ENCODE peak calls at places on chromosomes 4 and X, in five cellular contexts. A is T-cell, N is fibroblast of lung, Y is GM04503, B is amniotic stem cell. P is an unnamed sample.

GRCh38 chr4:124202106-124202505 is 510.4 kb downstream of the ANKRD50 start:
- DNase-seq in B (no peak), Y (no peak), N (peak; percentile 77), A (no peak), P (no peak)

GRCh38 chrX:43743100-43743822 is 87.2 kb downstream of the MAOA start:
- DNase-seq in B (no peak), Y (no peak), N (no peak), A (no peak), P (no peak)

GRCh38 chr4:172725581-172725980 is 443.0 kb upstream of the GALNT7 start:
- DNase-seq in B (no peak), Y (peak; percentile 1), N (no peak), A (no peak), P (no peak)

GRCh38 chrX:54042609-54043010 is 1.7 kb downstream of the PHF8 start:
- DNase-seq in Y (peak; percentile 6), A (peak; percentile 31), B (peak; percentile 67), N (peak; percentile 57), P (peak; percentile 15)

GRCh38 chrX:134512566-134512965 is 52.6 kb downstream of the HPRT1 start:
- DNase-seq in A (no peak), Y (peak; percentile 21), N (peak; percentile 64), B (peak; percentile 20), P (no peak)

GRCh38 chr4:158801066-158801465 is 32.2 kb downstream of the FNIP2 start:
- DNase-seq in Y (no peak), N (no peak), B (no peak), A (no peak), P (no peak)

GRCh38 chrX:44874481-44875184 is 1.6 kb downstream of the KDM6A start:
- DNase-seq in Y (no peak), A (no peak), B (no peak), N (peak; percentile 37), P (no peak)

GRCh38 chrX:1657367-1658082 is 42.7 kb downstream of the ASMT start:
- DNase-seq in Y (no peak), N (no peak), B (no peak), A (peak; percentile 72), P (peak; percentile 25)

GRCh38 chr4:76570141-76570989 is 135.3 kb downstream of the SHROOM3 start:
- DNase-seq in A (no peak), B (peak; percentile 24), Y (no peak), N (peak; percentile 44), P (no peak)

GRCh38 chr4:11824557-11824956 is 395.9 kb upstream of the HS3ST1 start:
- DNase-seq in B (no peak), N (no peak), Y (no peak), A (no peak), P (no peak)

GRCh38 chrX:122238801-122239200 is 945.3 kb upstream of the GRIA3 start:
- DNase-seq in A (no peak), B (no peak), N (no peak), Y (no peak), P (no peak)

GRCh38 chr4:122854444-122854843 is 27.8 kb downstream of the FGF2 start:
- DNase-seq in B (no peak), A (no peak), N (peak; percentile 40), Y (no peak), P (no peak)

GRCh38 chr4:39048291-39048690 is 13.7 kb upstream of the KLHL5 start:
- DNase-seq in B (no peak), N (no peak), A (no peak), Y (no peak), P (no peak)

GRCh38 chr4:105058177-105058812 is 88.4 kb upstream of the TET2 start:
- DNase-seq in N (peak; percentile 36), A (no peak), B (no peak), Y (no peak), P (no peak)

GRCh38 chr4:113646456-113646809 is 115.1 kb downstream of the CAMK2D start:
- DNase-seq in Y (no peak), N (peak; percentile 39), B (no peak), A (no peak), P (no peak)

GRCh38 chr4:149056615-149057014 is 614.4 kb upstream of the NR3C2 start:
- DNase-seq in Y (no peak), B (no peak), N (no peak), A (no peak), P (no peak)

GRCh38 chr4:31194823-31195222 is 474.7 kb downstream of the PCDH7 start:
- DNase-seq in Y (no peak), B (no peak), N (no peak), A (no peak), P (no peak)

GRCh38 chrX:85992811-85993229 is 54.5 kb downstream of the CHM start:
- DNase-seq in A (no peak), B (no peak), N (peak; percentile 29), Y (peak; percentile 10), P (no peak)

GRCh38 chr4:100489316-100489715 is 28.5 kb downstream of the EMCN start:
- DNase-seq in Y (no peak), N (peak; percentile 19), A (no peak), B (no peak), P (no peak)

GRCh38 chrX:26032141-26032917 is 105.8 kb upstream of the MAGEB18 start:
- DNase-seq in B (no peak), A (no peak), N (peak; percentile 0), Y (no peak), P (no peak)

GRCh38 chrX:71095555-71095970 is at the start of gene FOXO4:
- DNase-seq in B (peak; percentile 37), A (peak; percentile 89), N (peak; percentile 85), Y (peak; percentile 20), P (peak; percentile 69)

GRCh38 chr4:177667687-177668086 is 225.4 kb upstream of the AGA start:
- DNase-seq in N (no peak), B (no peak), A (no peak), Y (no peak), P (no peak)

GRCh38 chr4:170497105-170497504 is 407.3 kb upstream of the AADAT start:
- DNase-seq in N (no peak), B (no peak), Y (no peak), A (no peak), P (no peak)

GRCh38 chr4:2365054-2365912 is 53.2 kb downstream of the ZFYVE28 start:
- DNase-seq in A (no peak), Y (no peak), B (no peak), N (no peak), P (no peak)

GRCh38 chrX:109389917-109390316 is 92.0 kb downstream of the GUCY2F start:
- DNase-seq in Y (no peak), B (no peak), A (no peak), N (no peak), P (no peak)

GRCh38 chrX:9279271-9279596 is 185.6 kb upstream of the TBL1X start:
- DNase-seq in A (no peak), Y (no peak), B (no peak), N (peak; percentile 69), P (no peak)

GRCh38 chrX:107429090-107429489 is 20.4 kb upstream of the FRMPD3 start:
- DNase-seq in B (no peak), Y (no peak), N (peak; percentile 15), A (no peak), P (peak; percentile 23)

GRCh38 chr4:30870513-30870912 is 150.3 kb downstream of the PCDH7 start:
- DNase-seq in A (no peak), B (no peak), Y (no peak), N (no peak), P (no peak)

GRCh38 chr4:127249066-127249766 is 383.5 kb upstream of the INTU start:
- DNase-seq in N (peak; percentile 18), Y (peak; percentile 17), B (peak; percentile 51), A (no peak), P (no peak)

GRCh38 chr4:152500798-152501434 is 35.0 kb downstream of the FBXW7 start:
- DNase-seq in N (peak; percentile 96), Y (peak; percentile 34), B (peak; percentile 79), A (no peak), P (peak; percentile 77)